ENCODE peak calls at places on chromosomes 3 and 15, in six cellular contexts. E, B, T, K, D and W are unnamed samples.

GRCh38 chr15:66097151-66098018 is 156.2 kb downstream of the MEGF11 start:
- DNase-seq in K (no peak), E (no peak), D (no peak), B (no peak), T (no peak), W (no peak)

GRCh38 chr15:67022587-67022986 is 42.8 kb upstream of the SMAD3 start:
- DNase-seq in E (no peak), B (no peak), K (no peak), D (no peak), T (no peak), W (no peak)

GRCh38 chr3:8741581-8742355 is 8.2 kb downstream of the CAV3 start:
- DNase-seq in T (no peak), D (no peak), B (peak), E (no peak), K (peak), W (no peak)

GRCh38 chr15:29821416-29822099 is 710 bp downstream of the TJP1 start:
- DNase-seq in K (peak), B (peak), T (peak), D (peak), E (peak), W (peak)

GRCh38 chr15:39594056-39594763 is 13.3 kb downstream of the THBS1 start:
- DNase-seq in T (no peak), D (no peak), K (peak), E (no peak), B (no peak), W (no peak)

GRCh38 chr3:183817639-183818038 is 7.7 kb downstream of the MAP6D1 start:
- DNase-seq in E (no peak), K (no peak), T (no peak), D (no peak), B (no peak), W (no peak)

GRCh38 chr3:107794664-107795443 is 272.1 kb downstream of the BBX start:
- DNase-seq in D (peak), T (no peak), E (no peak), K (no peak), B (no peak), W (peak)

GRCh38 chr3:5238545-5238944 is 51.0 kb downstream of the EDEM1 start:
- DNase-seq in K (no peak), B (no peak), D (no peak), T (no peak), E (no peak), W (no peak)